ENCODE peak calls at places on chromosomes 2 and 18, in six cellular contexts. One of them, this sample, is unnamed.

GRCh38 chr2:111011218-111011617 is 109.5 kb upstream of the BCL2L11 start:
- DNase-seq in uterus: no peak
- DNase-seq in Peyer's patch: no peak
- DNase-seq in heart left ventricle: no peak
- DNase-seq in tibial nerve: no peak
- DNase-seq in thyroid gland: no peak
- DNase-seq in this sample: no peak

GRCh38 chr2:116057538-116057937 is 1615.1 kb downstream of the DPP10 start:
- DNase-seq in uterus: no peak
- DNase-seq in Peyer's patch: no peak
- DNase-seq in heart left ventricle: no peak
- DNase-seq in tibial nerve: no peak
- DNase-seq in thyroid gland: no peak
- DNase-seq in this sample: no peak

GRCh38 chr18:12840382-12840781 is 43.7 kb downstream of the PTPN2 start:
- DNase-seq in uterus: no peak
- DNase-seq in Peyer's patch: no peak
- DNase-seq in heart left ventricle: no peak
- DNase-seq in tibial nerve: no peak
- DNase-seq in thyroid gland: no peak
- DNase-seq in this sample: no peak

GRCh38 chr2:19009510-19009909 is 348.9 kb downstream of the OSR1 start:
- DNase-seq in uterus: peak
- DNase-seq in Peyer's patch: no peak
- DNase-seq in heart left ventricle: no peak
- DNase-seq in tibial nerve: no peak
- DNase-seq in thyroid gland: no peak
- DNase-seq in this sample: no peak

GRCh38 chr2:105809099-105809473 is 64.4 kb downstream of the NCK2 start:
- DNase-seq in uterus: no peak
- DNase-seq in Peyer's patch: no peak
- DNase-seq in heart left ventricle: no peak
- DNase-seq in tibial nerve: no peak
- DNase-seq in thyroid gland: no peak
- DNase-seq in this sample: no peak

GRCh38 chr2:6826081-6826913 is 39.4 kb downstream of the CMPK2 start:
- DNase-seq in uterus: no peak
- DNase-seq in Peyer's patch: peak
- DNase-seq in heart left ventricle: no peak
- DNase-seq in tibial nerve: no peak
- DNase-seq in thyroid gland: peak
- DNase-seq in this sample: no peak

GRCh38 chr2:166032361-166032760 is 78.8 kb upstream of the TTC21B start:
- DNase-seq in uterus: no peak
- DNase-seq in Peyer's patch: no peak
- DNase-seq in heart left ventricle: no peak
- DNase-seq in tibial nerve: no peak
- DNase-seq in thyroid gland: no peak
- DNase-seq in this sample: no peak

GRCh38 chr2:72988041-72988440 is 70.7 kb downstream of the EMX1 start:
- DNase-seq in uterus: no peak
- DNase-seq in Peyer's patch: peak
- DNase-seq in heart left ventricle: no peak
- DNase-seq in tibial nerve: no peak
- DNase-seq in thyroid gland: no peak
- DNase-seq in this sample: no peak

GRCh38 chr18:47175895-47176575 is at the start of gene IER3IP1:
- DNase-seq in uterus: peak
- DNase-seq in Peyer's patch: peak
- DNase-seq in heart left ventricle: peak
- DNase-seq in tibial nerve: peak
- DNase-seq in thyroid gland: peak
- DNase-seq in this sample: peak
- TF ChIP-seq POLR2A in uterus: peak
- TF ChIP-seq POLR2A in Peyer's patch: peak
- TF ChIP-seq POLR2A in heart left ventricle: peak
- TF ChIP-seq POLR2A in tibial nerve: peak
- TF ChIP-seq POLR2A in thyroid gland: peak
- TF ChIP-seq POLR2A in this sample: peak

DNA sequence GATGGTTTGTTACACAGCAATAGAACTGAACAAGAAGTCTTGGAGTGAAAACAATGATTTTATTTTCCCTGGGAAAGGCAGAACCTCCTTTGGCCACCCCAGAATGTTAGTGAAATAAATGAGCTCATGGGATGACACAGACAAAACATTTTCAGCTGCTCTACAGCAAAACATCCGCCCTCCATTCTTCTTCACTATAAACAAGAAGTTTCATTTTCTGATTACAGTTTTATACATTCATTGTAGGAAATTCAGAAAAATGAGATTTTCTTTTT is 4.3 kb upstream of the EFHD1 start:
- DNase-seq in uterus: no peak
- DNase-seq in Peyer's patch: no peak
- DNase-seq in heart left ventricle: no peak
- DNase-seq in tibial nerve: no peak
- DNase-seq in thyroid gland: no peak
- DNase-seq in this sample: no peak
- H3K27ac ChIP-seq in uterus: peak
- H3K27ac ChIP-seq in Peyer's patch: peak
- H3K27ac ChIP-seq in heart left ventricle: peak
- H3K27ac ChIP-seq in tibial nerve: peak
- H3K27ac ChIP-seq in thyroid gland: no peak
- H3K27ac ChIP-seq in this sample: no peak

GRCh38 chr2:95121150-95121494 is 486 bp downstream of the MRPS5 start:
- DNase-seq in uterus: peak
- DNase-seq in Peyer's patch: no peak
- DNase-seq in heart left ventricle: no peak
- DNase-seq in tibial nerve: no peak
- DNase-seq in thyroid gland: no peak
- DNase-seq in this sample: no peak

GRCh38 chr2:95122197-95122551 is 566 bp upstream of the MRPS5 start:
- DNase-seq in uterus: no peak
- DNase-seq in Peyer's patch: no peak
- DNase-seq in heart left ventricle: no peak
- DNase-seq in tibial nerve: no peak
- DNase-seq in thyroid gland: no peak
- DNase-seq in this sample: no peak

DNA sequence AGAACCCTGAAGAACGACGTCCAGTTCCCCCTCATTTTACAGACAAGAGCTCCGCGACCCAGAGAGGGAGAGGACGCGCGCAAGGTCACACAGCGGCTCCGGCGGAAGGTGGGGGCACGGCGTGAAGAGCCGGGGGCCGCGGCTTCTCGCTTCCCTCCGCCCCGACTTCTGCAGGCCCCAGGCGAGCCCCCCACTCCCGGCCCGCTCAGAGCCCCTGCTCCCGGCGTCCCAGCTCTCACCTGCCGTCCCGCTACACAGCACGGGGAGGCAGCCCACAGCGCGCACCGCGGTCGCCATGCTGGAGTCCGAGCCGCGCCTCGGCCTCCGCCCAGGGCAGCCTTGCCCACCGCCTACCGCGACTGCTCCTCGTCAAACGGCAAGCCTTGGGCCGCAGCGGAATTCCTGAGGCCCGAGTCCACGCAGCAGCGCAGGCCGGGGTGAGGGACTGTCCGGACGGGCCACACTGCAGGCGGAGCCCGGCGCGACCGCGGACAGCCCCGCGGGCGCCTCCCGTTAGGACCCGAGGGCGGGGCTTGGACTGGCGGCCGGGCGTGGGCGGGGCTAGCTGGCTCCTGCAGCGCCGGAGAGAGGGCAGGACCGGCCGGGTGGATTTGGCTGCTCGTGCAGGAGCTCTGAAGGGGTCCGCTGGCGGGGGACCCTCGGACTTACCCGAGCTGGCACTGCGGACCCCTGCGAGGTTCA is at the start of gene MRPS5:
- DNase-seq in uterus: peak
- DNase-seq in Peyer's patch: peak
- DNase-seq in heart left ventricle: peak
- DNase-seq in tibial nerve: peak
- DNase-seq in thyroid gland: peak
- DNase-seq in this sample: peak
- TF ChIP-seq POLR2A in uterus: peak
- TF ChIP-seq POLR2A in Peyer's patch: peak
- TF ChIP-seq POLR2A in heart left ventricle: peak
- TF ChIP-seq POLR2A in tibial nerve: peak
- TF ChIP-seq POLR2A in thyroid gland: peak
- TF ChIP-seq POLR2A in this sample: peak

GRCh38 chr18:11500153-11501122 is 109.0 kb upstream of the SLC35G4 start:
- DNase-seq in uterus: no peak
- DNase-seq in Peyer's patch: no peak
- DNase-seq in heart left ventricle: no peak
- DNase-seq in tibial nerve: peak
- DNase-seq in thyroid gland: no peak
- DNase-seq in this sample: no peak
- H3K27ac ChIP-seq in uterus: no peak
- H3K27ac ChIP-seq in Peyer's patch: no peak
- H3K27ac ChIP-seq in heart left ventricle: no peak
- H3K27ac ChIP-seq in tibial nerve: no peak
- H3K27ac ChIP-seq in thyroid gland: no peak
- H3K27ac ChIP-seq in this sample: no peak

GRCh38 chr2:99430614-99431258 is 59.1 kb downstream of the REV1 start:
- DNase-seq in uterus: no peak
- DNase-seq in Peyer's patch: no peak
- DNase-seq in heart left ventricle: no peak
- DNase-seq in tibial nerve: no peak
- DNase-seq in thyroid gland: peak
- DNase-seq in this sample: no peak
- TF ChIP-seq POLR2A in uterus: no peak
- TF ChIP-seq POLR2A in Peyer's patch: no peak
- TF ChIP-seq POLR2A in heart left ventricle: no peak
- TF ChIP-seq POLR2A in tibial nerve: no peak
- TF ChIP-seq POLR2A in thyroid gland: no peak
- TF ChIP-seq POLR2A in this sample: no peak

GRCh38 chr2:216956820-216957493 is 97.1 kb upstream of the TNP1 start:
- DNase-seq in uterus: no peak
- DNase-seq in Peyer's patch: no peak
- DNase-seq in heart left ventricle: no peak
- DNase-seq in tibial nerve: no peak
- DNase-seq in thyroid gland: no peak
- DNase-seq in this sample: no peak

DNA sequence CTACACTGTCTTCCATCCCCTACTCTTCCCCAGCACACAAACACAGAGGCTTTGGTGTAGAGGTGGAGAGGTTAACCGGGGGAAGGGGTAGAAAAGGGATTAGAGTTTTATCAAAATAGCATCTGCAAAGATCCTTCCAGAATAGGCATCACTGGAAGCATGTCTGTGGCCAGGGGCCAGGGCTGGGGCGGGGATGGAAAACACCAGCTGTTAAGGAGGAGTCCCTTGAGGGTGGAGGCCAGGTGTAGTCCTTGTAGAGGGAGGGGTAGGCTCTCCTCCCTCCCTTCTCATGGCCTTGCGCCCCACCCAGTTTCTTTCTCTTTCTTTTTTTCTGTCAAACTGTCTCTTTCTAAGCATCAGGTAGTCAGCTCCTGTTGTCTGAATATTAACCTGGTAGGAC is 101.1 kb upstream of the TNP1 start:
- DNase-seq in uterus: no peak
- DNase-seq in Peyer's patch: no peak
- DNase-seq in heart left ventricle: no peak
- DNase-seq in tibial nerve: no peak
- DNase-seq in thyroid gland: no peak
- DNase-seq in this sample: no peak
- H3K27ac ChIP-seq in uterus: no peak
- H3K27ac ChIP-seq in Peyer's patch: no peak
- H3K27ac ChIP-seq in heart left ventricle: no peak
- H3K27ac ChIP-seq in tibial nerve: no peak
- H3K27ac ChIP-seq in thyroid gland: no peak
- H3K27ac ChIP-seq in this sample: no peak

This sample was measured in right lobe of liver.